ENCODE peak calls at places on chromosomes 4 and X, in five cellular contexts. X is H9, C is trophoblast cell, M is H1, G is mesenchymal stem cell. W is an unnamed sample.

GRCh38 chr4:11746734-11747133 is 318.0 kb upstream of the HS3ST1 start:
- DNase-seq in X (no peak), C (no peak), M (no peak), G (no peak), W (no peak)

GRCh38 chrX:70476934-70477733 is 32.5 kb downstream of the DLG3 start:
- DNase-seq in X (peak; percentile 68), C (no peak), M (no peak), G (peak; percentile 87), W (no peak)

GRCh38 chr4:165738571-165738970 is 134.5 kb upstream of the TLL1 start:
- DNase-seq in X (no peak), C (no peak), M (no peak), G (no peak), W (no peak)

GRCh38 chr4:172785623-172786022 is 383.0 kb upstream of the GALNT7 start:
- DNase-seq in X (no peak), C (no peak), M (no peak), G (peak; percentile 1), W (no peak)

GRCh38 chrX:130013661-130014060 is 31.2 kb downstream of the BCORL1 start:
- DNase-seq in X (no peak), C (no peak), M (no peak), G (no peak), W (no peak)

GRCh38 chr4:126411047-126411446 is 1096.3 kb downstream of the FAT4 start:
- DNase-seq in X (no peak), C (no peak), M (no peak), G (no peak), W (no peak)

GRCh38 chr4:85938902-85939301 is 421.0 kb downstream of the MAPK10 start:
- DNase-seq in X (no peak), C (peak; percentile 54), M (no peak), G (no peak), W (no peak)

GRCh38 chr4:172858731-172859230 is 309.8 kb upstream of the GALNT7 start:
- DNase-seq in X (no peak), C (no peak), M (no peak), G (no peak), W (no peak)

GRCh38 chrX:154531626-154532025 is 15.0 kb downstream of the G6PD start:
- DNase-seq in X (peak; percentile 58), C (peak; percentile 78), M (no peak), G (peak; percentile 87), W (no peak)

GRCh38 chr4:141884070-141884469 is 247.7 kb downstream of the IL15 start:
- DNase-seq in X (no peak), C (no peak), M (no peak), G (no peak), W (no peak)

GRCh38 chr4:176205299-176205698 is 9.9 kb upstream of the SPATA4 start:
- DNase-seq in X (no peak), C (no peak), M (no peak), G (no peak), W (no peak)

GRCh38 chr4:57943672-57944071 is 833.5 kb upstream of the IGFBP7 start:
- DNase-seq in X (no peak), C (no peak), M (no peak), G (no peak), W (no peak)

GRCh38 chr4:139767168-139767567 is 101.5 kb downstream of the MGST2 start:
- DNase-seq in X (no peak), C (peak; percentile 57), M (no peak), G (peak; percentile 66), W (no peak)

GRCh38 chrX:63740382-63740781 is 44.6 kb downstream of the ARHGEF9 start:
- DNase-seq in X (no peak), C (no peak), M (no peak), G (no peak), W (no peak)

GRCh38 chrX:46559062-46559461 is 13.8 kb upstream of the ZNF674 start:
- DNase-seq in X (no peak), C (no peak), M (no peak), G (no peak), W (no peak)

GRCh38 chrX:88982933-88983332 is 235.9 kb downstream of the CPXCR1 start:
- DNase-seq in X (no peak), C (no peak), M (no peak), G (no peak), W (no peak)

GRCh38 chr4:45347056-45347455 is 620.7 kb upstream of the GNPDA2 start:
- DNase-seq in X (no peak), C (no peak), M (no peak), G (no peak), W (no peak)

GRCh38 chr4:67933755-67934154 is 29.5 kb downstream of the TMPRSS11A start:
- DNase-seq in X (no peak), C (no peak), M (no peak), G (no peak), W (no peak)

GRCh38 chr4:183600189-183600685 is 58.7 kb downstream of the RWDD4 start:
- DNase-seq in X (peak; percentile 48), C (peak; percentile 59), M (peak; percentile 49), G (peak; percentile 24), W (no peak)

GRCh38 chrX:151694121-151694520 is 1.1 kb upstream of the PRRG3 start:
- DNase-seq in X (no peak), C (no peak), M (no peak), G (no peak), W (no peak)

GRCh38 chr4:7807351-7807921 is 132.2 kb downstream of the AFAP1 start:
- DNase-seq in X (no peak), C (no peak), M (no peak), G (peak; percentile 66), W (no peak)

GRCh38 chr4:112840061-112840460 is 203.1 kb downstream of the LARP7 start:
- DNase-seq in X (no peak), C (no peak), M (no peak), G (peak; percentile 18), W (no peak)

GRCh38 chrX:108000751-108001150 is 18.6 kb upstream of the TEX13B start:
- DNase-seq in X (no peak), C (no peak), M (no peak), G (no peak), W (no peak)
- H2BK12ac ChIP-seq in X (no peak overlapping the region), C (no peak overlapping the region), M (no peak overlapping the region), G (no peak overlapping the region), W (no peak overlapping the region)

GRCh38 chrX:132986556-132986955 is 28.1 kb upstream of the HS6ST2 start:
- DNase-seq in X (no peak), C (no peak), M (no peak), G (no peak), W (no peak)

GRCh38 chrX:132983496-132983895 is 25.1 kb upstream of the HS6ST2 start:
- DNase-seq in X (no peak), C (no peak), M (no peak), G (no peak), W (no peak)

DNA sequence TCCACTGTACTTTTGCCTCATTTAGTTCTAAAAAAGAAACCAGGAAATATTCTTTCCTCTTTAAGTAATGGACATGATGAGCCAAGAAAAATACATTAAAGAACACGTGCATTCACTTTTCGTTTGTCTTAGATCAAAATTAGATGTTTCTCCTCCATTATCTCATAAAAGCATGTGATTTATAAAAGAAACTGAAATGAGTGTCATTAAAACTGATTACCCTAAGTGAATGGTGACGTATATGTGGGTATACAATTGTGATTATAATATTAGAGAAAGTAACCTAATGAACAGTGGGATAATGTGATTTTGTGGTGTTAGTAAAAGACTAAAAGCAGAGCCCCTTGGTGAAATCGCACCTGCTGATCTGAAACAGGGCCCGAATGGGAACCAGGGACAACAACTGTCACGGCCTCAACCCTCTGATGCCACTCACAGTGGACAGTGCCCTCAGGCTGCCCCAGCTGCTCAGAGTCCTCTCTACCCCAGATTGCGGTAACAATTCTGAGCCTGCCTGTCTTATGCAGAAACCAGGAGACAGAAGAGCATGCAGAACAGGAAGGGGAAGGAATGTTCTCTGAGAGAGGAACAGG is 25.7 kb upstream of the HS6ST2 start:
- DNase-seq in X (no peak), C (no peak), M (no peak), G (no peak), W (no peak)
- H2BK12ac ChIP-seq in X (no peak overlapping the region), C (no peak overlapping the region), M (no peak overlapping the region), G (no peak overlapping the region), W (no peak overlapping the region)

GRCh38 chr4:120066182-120066524 is 495 bp downstream of the MAD2L1 start:
- DNase-seq in X (no peak), C (no peak), M (no peak), G (no peak), W (no peak)
- H2BK12ac ChIP-seq in X (no peak overlapping the region), C (no peak overlapping the region), M (peak overlapping the region; percentile 20), G (no peak overlapping the region), W (no peak overlapping the region)

GRCh38 chr4:87840149-87840548 is 7.4 kb downstream of the MEPE start:
- DNase-seq in X (no peak), C (no peak), M (no peak), G (no peak), W (no peak)
- H2BK12ac ChIP-seq in X (no peak overlapping the region), C (no peak overlapping the region), M (no peak overlapping the region), G (no peak overlapping the region), W (no peak overlapping the region)

DNA sequence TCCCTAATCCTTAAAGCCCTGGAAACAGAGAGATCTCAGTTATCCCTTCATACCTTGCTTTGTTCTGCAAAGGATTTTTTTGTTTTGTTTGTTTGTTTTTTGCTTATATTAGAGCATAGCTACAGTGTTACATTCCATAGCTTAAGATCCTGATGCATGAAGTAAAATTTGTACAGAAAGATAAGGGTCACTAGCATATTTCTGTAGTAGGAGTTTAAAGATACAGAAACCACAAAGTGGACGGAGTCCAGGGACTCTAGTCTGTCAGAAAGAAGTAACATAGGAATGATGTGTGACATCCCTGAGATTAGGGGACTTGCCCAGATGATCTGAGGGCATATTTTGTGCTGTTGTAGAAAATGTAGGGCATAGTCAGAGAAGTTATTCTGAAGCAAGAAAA is 151.9 kb upstream of the PLAC1 start:
- DNase-seq in X (no peak), C (peak; percentile 75), M (no peak), G (no peak), W (no peak)
- H2BK12ac ChIP-seq in X (no peak overlapping the region), C (no peak overlapping the region), M (no peak overlapping the region), G (no peak overlapping the region), W (no peak overlapping the region)

GRCh38 chr4:36812153-36812552 is 432.4 kb upstream of the NWD2 start:
- DNase-seq in X (no peak), C (no peak), M (no peak), G (no peak), W (no peak)
- H2BK12ac ChIP-seq in X (no peak overlapping the region), C (no peak overlapping the region), M (no peak overlapping the region), G (no peak overlapping the region), W (no peak overlapping the region)

DNA sequence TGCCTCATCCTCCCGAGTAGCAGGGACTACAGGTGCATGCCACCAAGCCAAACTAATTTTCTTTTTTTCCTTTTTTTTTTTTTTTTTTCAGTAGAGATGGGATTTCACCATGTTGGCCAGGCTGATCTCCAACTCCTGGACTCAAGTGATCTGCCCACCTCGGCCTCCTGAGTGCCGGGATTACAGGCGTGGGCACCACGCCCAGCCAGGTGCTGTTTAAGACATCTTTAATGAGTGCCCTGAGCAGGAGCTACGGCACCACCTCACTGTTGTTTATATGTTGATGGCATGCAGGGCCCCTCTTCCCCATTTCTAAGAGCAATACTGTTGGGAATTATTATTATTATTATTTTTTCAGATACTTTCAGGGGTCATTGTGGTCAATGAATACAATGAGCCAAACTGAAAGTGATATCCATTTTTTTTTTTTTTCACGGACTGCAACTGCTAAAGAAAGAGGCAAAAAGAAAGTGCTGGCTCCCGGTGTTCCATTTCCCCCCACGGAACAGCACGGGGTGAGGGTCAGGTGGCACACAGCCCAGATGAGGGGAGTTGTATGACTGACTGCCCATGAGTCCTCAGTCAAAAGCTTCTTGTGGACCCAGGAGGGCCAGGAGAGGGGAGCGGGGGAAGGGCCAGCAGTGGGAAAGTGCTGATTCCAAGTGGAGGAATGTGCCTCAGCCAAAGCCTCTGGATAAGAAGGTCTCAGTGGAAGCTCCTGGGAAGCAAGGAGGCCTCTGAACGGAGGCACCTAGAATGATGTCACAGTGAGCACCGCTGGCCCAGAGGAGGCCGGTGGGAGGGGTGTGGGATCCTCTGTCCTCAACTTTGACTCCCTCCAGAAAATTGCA is 101.8 kb upstream of the HPF1 start:
- DNase-seq in X (no peak), C (no peak), M (no peak), G (no peak), W (no peak)
- H2BK12ac ChIP-seq in X (no peak overlapping the region), C (no peak overlapping the region), M (no peak overlapping the region), G (no peak overlapping the region), W (no peak overlapping the region)